ENCODE peak calls at places on chromosome 17, in ten cellular contexts. One of them, this sample, is unnamed. For H3K4me1, the result is how much of the 10 kb centered on the place peaks cover.

GRCh38 chr17:14833201-14833773 is 431.8 kb downstream of the PMP22 start:
- DNase-seq in A673: no peak
- DNase-seq in tibial artery: no peak
- DNase-seq in psoas muscle: no peak
- DNase-seq in neural progenitor cell: no peak
- DNase-seq in sigmoid colon: no peak
- DNase-seq in uterus: no peak
- DNase-seq in esophagus squamous epithelium: no peak
- DNase-seq in pancreas: no peak
- DNase-seq in PC-9: no peak
- DNase-seq in this sample: no peak

GRCh38 chr17:16478693-16479092 is 13.3 kb downstream of the LRRC75A start:
- DNase-seq in uterus: peak
- DNase-seq in sigmoid colon: no peak
- DNase-seq in psoas muscle: no peak
- DNase-seq in neural progenitor cell: no peak
- DNase-seq in esophagus squamous epithelium: no peak
- DNase-seq in A673: no peak
- DNase-seq in PC-9: no peak
- DNase-seq in pancreas: no peak
- DNase-seq in tibial artery: no peak
- DNase-seq in this sample: no peak

GRCh38 chr17:78112508-78113471 is 15.8 kb downstream of the TMC6 start:
- DNase-seq in uterus: peak
- DNase-seq in pancreas: peak
- DNase-seq in A673: peak
- DNase-seq in neural progenitor cell: peak
- DNase-seq in psoas muscle: peak
- DNase-seq in PC-9: peak
- DNase-seq in sigmoid colon: peak
- DNase-seq in tibial artery: peak
- DNase-seq in esophagus squamous epithelium: no peak
- DNase-seq in this sample: peak

GRCh38 chr17:13287226-13287625 is 269.4 kb upstream of the ELAC2 start:
- DNase-seq in tibial artery: no peak
- DNase-seq in neural progenitor cell: no peak
- DNase-seq in psoas muscle: no peak
- DNase-seq in uterus: no peak
- DNase-seq in pancreas: no peak
- DNase-seq in sigmoid colon: no peak
- DNase-seq in PC-9: no peak
- DNase-seq in esophagus squamous epithelium: no peak
- DNase-seq in A673: no peak
- DNase-seq in this sample: no peak

GRCh38 chr17:4900231-4901107 is 1.1 kb downstream of the C17orf107 start:
- DNase-seq in tibial artery: no peak
- DNase-seq in esophagus squamous epithelium: no peak
- DNase-seq in uterus: no peak
- DNase-seq in neural progenitor cell: peak
- DNase-seq in PC-9: no peak
- DNase-seq in psoas muscle: no peak
- DNase-seq in pancreas: peak
- DNase-seq in sigmoid colon: no peak
- DNase-seq in A673: no peak
- DNase-seq in this sample: no peak

GRCh38 chr17:38350035-38350434 is 1.6 kb upstream of the SOCS7 start:
- DNase-seq in neural progenitor cell: no peak
- DNase-seq in sigmoid colon: no peak
- DNase-seq in pancreas: no peak
- DNase-seq in tibial artery: peak
- DNase-seq in A673: no peak
- DNase-seq in uterus: no peak
- DNase-seq in esophagus squamous epithelium: no peak
- DNase-seq in psoas muscle: no peak
- DNase-seq in PC-9: no peak
- DNase-seq in this sample: no peak

GRCh38 chr17:2545393-2545792 is 33.7 kb upstream of the METTL16 start:
- DNase-seq in uterus: no peak
- DNase-seq in neural progenitor cell: no peak
- DNase-seq in PC-9: no peak
- DNase-seq in psoas muscle: no peak
- DNase-seq in A673: no peak
- DNase-seq in pancreas: no peak
- DNase-seq in tibial artery: no peak
- DNase-seq in esophagus squamous epithelium: no peak
- DNase-seq in sigmoid colon: no peak
- DNase-seq in this sample: peak

GRCh38 chr17:72421128-72422092 is 300.6 kb downstream of the SOX9 start:
- DNase-seq in PC-9: peak
- DNase-seq in uterus: no peak
- DNase-seq in A673: peak
- DNase-seq in esophagus squamous epithelium: no peak
- DNase-seq in sigmoid colon: no peak
- DNase-seq in pancreas: peak
- DNase-seq in neural progenitor cell: no peak
- DNase-seq in psoas muscle: peak
- DNase-seq in tibial artery: no peak
- DNase-seq in this sample: no peak

GRCh38 chr17:8110907-8111306 is 7.4 kb downstream of the ALOXE3 start:
- DNase-seq in neural progenitor cell: no peak
- DNase-seq in pancreas: no peak
- DNase-seq in esophagus squamous epithelium: no peak
- DNase-seq in PC-9: no peak
- DNase-seq in A673: no peak
- DNase-seq in uterus: no peak
- DNase-seq in tibial artery: no peak
- DNase-seq in sigmoid colon: no peak
- DNase-seq in psoas muscle: no peak
- DNase-seq in this sample: no peak
- H3K4me3 ChIP-seq in neural progenitor cell: no peak
- H3K4me3 ChIP-seq in pancreas: no peak
- H3K4me3 ChIP-seq in esophagus squamous epithelium: no peak
- H3K4me3 ChIP-seq in PC-9: no peak
- H3K4me3 ChIP-seq in A673: no peak
- H3K4me3 ChIP-seq in uterus: no peak
- H3K4me3 ChIP-seq in tibial artery: no peak
- H3K4me3 ChIP-seq in sigmoid colon: no peak
- H3K4me3 ChIP-seq in psoas muscle: no peak
- H3K4me3 ChIP-seq in this sample: no peak

GRCh38 chr17:40321502-40322416 is 12.8 kb downstream of the RARA start:
- DNase-seq in psoas muscle: peak
- DNase-seq in neural progenitor cell: no peak
- DNase-seq in esophagus squamous epithelium: no peak
- DNase-seq in sigmoid colon: peak
- DNase-seq in A673: no peak
- DNase-seq in tibial artery: peak
- DNase-seq in PC-9: no peak
- DNase-seq in pancreas: no peak
- DNase-seq in uterus: no peak
- DNase-seq in this sample: peak

GRCh38 chr17:40325156-40326013 is 16.4 kb downstream of the RARA start:
- DNase-seq in A673: no peak
- DNase-seq in uterus: no peak
- DNase-seq in psoas muscle: peak
- DNase-seq in sigmoid colon: no peak
- DNase-seq in neural progenitor cell: no peak
- DNase-seq in PC-9: no peak
- DNase-seq in esophagus squamous epithelium: no peak
- DNase-seq in tibial artery: no peak
- DNase-seq in pancreas: no peak
- DNase-seq in this sample: no peak

GRCh38 chr17:40323317-40323716 is 14.3 kb downstream of the RARA start:
- DNase-seq in psoas muscle: no peak
- DNase-seq in PC-9: no peak
- DNase-seq in pancreas: no peak
- DNase-seq in A673: no peak
- DNase-seq in neural progenitor cell: no peak
- DNase-seq in tibial artery: no peak
- DNase-seq in esophagus squamous epithelium: no peak
- DNase-seq in uterus: no peak
- DNase-seq in sigmoid colon: no peak
- DNase-seq in this sample: no peak

GRCh38 chr17:40322417-40323315 is 13.7 kb downstream of the RARA start:
- DNase-seq in PC-9: peak
- DNase-seq in neural progenitor cell: no peak
- DNase-seq in esophagus squamous epithelium: peak
- DNase-seq in psoas muscle: peak
- DNase-seq in tibial artery: peak
- DNase-seq in pancreas: no peak
- DNase-seq in uterus: peak
- DNase-seq in A673: peak
- DNase-seq in sigmoid colon: peak
- DNase-seq in this sample: peak

DNA sequence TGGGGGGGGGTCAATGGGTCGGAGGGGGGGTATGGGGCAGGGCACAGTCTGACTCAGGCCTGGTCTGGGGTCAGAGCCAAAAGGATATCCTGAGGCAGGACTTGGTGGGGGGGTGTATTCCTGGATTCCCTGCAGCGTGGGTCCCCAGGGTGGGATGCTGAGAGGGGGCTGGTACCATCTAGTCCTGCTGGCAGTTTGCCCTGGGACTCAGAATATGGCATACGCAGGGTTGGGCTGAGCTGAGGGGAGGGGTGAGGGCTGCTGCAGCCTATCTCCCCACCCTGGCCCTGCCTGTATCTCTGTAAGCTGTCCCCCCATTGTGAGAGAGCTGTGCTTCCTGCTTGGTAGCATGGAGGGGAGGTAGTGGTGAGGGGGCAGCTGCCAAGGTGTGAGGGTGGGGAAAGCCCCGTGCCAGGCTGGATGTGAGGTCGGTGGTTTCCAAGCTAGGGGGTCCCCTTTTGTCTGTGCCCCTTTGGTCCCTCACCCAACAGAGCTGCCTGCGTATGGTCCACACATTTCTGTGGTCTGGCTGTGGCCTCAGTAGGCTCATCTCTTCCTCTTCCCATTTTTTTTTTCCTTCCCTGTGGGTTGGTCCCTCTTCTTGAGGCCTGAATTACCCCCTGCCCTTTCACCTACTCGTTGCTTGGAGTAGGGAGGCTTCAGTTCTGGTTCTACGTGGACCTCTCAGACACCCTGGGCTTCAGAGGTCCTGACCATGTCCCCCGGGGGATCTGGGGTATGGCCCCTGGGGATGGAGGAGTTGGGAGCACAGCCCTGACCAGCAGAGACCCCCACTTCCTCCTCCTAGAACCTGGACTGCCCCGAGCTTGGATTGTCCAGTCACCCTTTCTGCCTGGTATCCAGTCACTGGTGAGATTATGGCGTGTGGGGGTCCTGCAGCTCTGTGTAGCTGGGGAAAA is 15.0 kb downstream of the RARA start:
- DNase-seq in psoas muscle: peak
- DNase-seq in sigmoid colon: peak
- DNase-seq in uterus: peak
- DNase-seq in esophagus squamous epithelium: no peak
- DNase-seq in neural progenitor cell: no peak
- DNase-seq in A673: no peak
- DNase-seq in PC-9: no peak
- DNase-seq in tibial artery: peak
- DNase-seq in pancreas: no peak
- DNase-seq in this sample: peak
- H3K4me1 ChIP-seq in psoas muscle: half or more
- H3K4me1 ChIP-seq in sigmoid colon: half or more
- H3K4me1 ChIP-seq in uterus: half or more
- H3K4me1 ChIP-seq in esophagus squamous epithelium: half or more
- H3K4me1 ChIP-seq in neural progenitor cell: under half
- H3K4me1 ChIP-seq in A673: under half
- H3K4me1 ChIP-seq in PC-9: half or more
- H3K4me1 ChIP-seq in tibial artery: half or more
- H3K4me1 ChIP-seq in pancreas: under half
- H3K4me1 ChIP-seq in this sample: half or more

GRCh38 chr17:81402530-81402941 is 7.3 kb downstream of the BAHCC1 start:
- DNase-seq in A673: peak
- DNase-seq in sigmoid colon: no peak
- DNase-seq in neural progenitor cell: no peak
- DNase-seq in uterus: no peak
- DNase-seq in tibial artery: no peak
- DNase-seq in esophagus squamous epithelium: no peak
- DNase-seq in PC-9: no peak
- DNase-seq in pancreas: no peak
- DNase-seq in psoas muscle: peak
- DNase-seq in this sample: no peak
- H3K27ac ChIP-seq in A673: peak
- H3K27ac ChIP-seq in sigmoid colon: peak
- H3K27ac ChIP-seq in neural progenitor cell: no peak
- H3K27ac ChIP-seq in uterus: peak
- H3K27ac ChIP-seq in tibial artery: peak
- H3K27ac ChIP-seq in esophagus squamous epithelium: peak
- H3K27ac ChIP-seq in PC-9: no peak
- H3K27ac ChIP-seq in pancreas: no peak
- H3K27ac ChIP-seq in psoas muscle: peak
- H3K27ac ChIP-seq in this sample: peak

GRCh38 chr17:81958633-81959342 is 2.2 kb downstream of the NOTUM start:
- DNase-seq in pancreas: no peak
- DNase-seq in A673: no peak
- DNase-seq in neural progenitor cell: no peak
- DNase-seq in esophagus squamous epithelium: no peak
- DNase-seq in psoas muscle: no peak
- DNase-seq in tibial artery: no peak
- DNase-seq in uterus: no peak
- DNase-seq in sigmoid colon: no peak
- DNase-seq in PC-9: no peak
- DNase-seq in this sample: no peak

GRCh38 chr17:81961554-81962498 is 839 bp upstream of the NOTUM start:
- DNase-seq in tibial artery: no peak
- DNase-seq in uterus: no peak
- DNase-seq in pancreas: no peak
- DNase-seq in esophagus squamous epithelium: no peak
- DNase-seq in sigmoid colon: no peak
- DNase-seq in psoas muscle: no peak
- DNase-seq in A673: no peak
- DNase-seq in neural progenitor cell: peak
- DNase-seq in PC-9: no peak
- DNase-seq in this sample: no peak

GRCh38 chr17:81961087-81961514 is at the start of gene NOTUM:
- DNase-seq in A673: peak
- DNase-seq in PC-9: no peak
- DNase-seq in esophagus squamous epithelium: no peak
- DNase-seq in tibial artery: no peak
- DNase-seq in neural progenitor cell: peak
- DNase-seq in psoas muscle: peak
- DNase-seq in uterus: no peak
- DNase-seq in pancreas: no peak
- DNase-seq in sigmoid colon: no peak
- DNase-seq in this sample: no peak

GRCh38 chr17:81959362-81960129 is 1.4 kb downstream of the NOTUM start:
- DNase-seq in PC-9: peak
- DNase-seq in A673: peak
- DNase-seq in tibial artery: no peak
- DNase-seq in esophagus squamous epithelium: no peak
- DNase-seq in uterus: no peak
- DNase-seq in psoas muscle: peak
- DNase-seq in sigmoid colon: peak
- DNase-seq in neural progenitor cell: peak
- DNase-seq in pancreas: peak
- DNase-seq in this sample: peak

DNA sequence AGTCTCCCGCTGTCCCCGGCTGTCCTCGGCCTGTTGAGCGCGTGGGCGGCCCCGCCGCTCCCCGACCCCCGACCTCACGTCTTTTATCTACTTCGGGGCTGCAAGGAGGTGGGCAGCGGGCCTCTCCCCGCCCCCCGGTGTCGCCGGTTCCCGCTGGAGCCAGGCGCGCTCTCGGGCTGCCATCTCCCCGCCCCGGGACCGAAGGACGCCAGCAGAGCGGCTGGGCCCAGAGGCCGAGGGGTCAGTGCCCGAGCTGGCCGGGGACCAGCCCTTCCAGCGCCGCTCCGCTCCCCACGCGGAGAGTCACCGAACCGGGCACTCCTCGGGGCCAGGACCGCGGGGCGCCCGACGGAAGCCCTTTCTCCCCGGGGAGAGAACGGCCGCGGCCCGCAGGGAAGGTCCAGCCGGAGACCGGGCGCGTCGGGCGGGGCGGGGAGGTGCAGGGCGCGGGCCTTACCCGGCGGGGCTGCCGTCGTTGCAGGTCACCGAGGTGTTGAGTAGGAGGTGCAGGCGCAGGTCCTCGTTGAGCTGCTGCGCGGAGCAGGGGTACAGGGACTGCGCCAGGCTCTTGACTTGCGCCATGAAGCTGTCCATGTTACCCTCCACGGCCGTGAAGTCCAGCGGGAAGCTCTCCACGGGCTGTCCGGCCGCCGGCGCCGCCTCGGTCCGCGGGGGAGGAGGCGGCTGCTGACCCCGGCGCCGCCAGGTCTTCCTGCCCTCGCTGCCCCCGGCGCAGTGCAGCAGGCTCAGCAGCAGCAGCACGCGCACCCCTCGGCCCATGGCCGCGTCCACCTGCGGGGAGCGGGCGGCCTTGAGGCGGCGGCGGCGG is 643 bp downstream of the NOTUM start:
- DNase-seq in tibial artery: no peak
- DNase-seq in A673: no peak
- DNase-seq in sigmoid colon: peak
- DNase-seq in PC-9: no peak
- DNase-seq in uterus: no peak
- DNase-seq in esophagus squamous epithelium: no peak
- DNase-seq in psoas muscle: no peak
- DNase-seq in pancreas: no peak
- DNase-seq in neural progenitor cell: peak
- DNase-seq in this sample: no peak
- H3K4me3 ChIP-seq in tibial artery: peak
- H3K4me3 ChIP-seq in A673: peak
- H3K4me3 ChIP-seq in sigmoid colon: no peak
- H3K4me3 ChIP-seq in PC-9: no peak
- H3K4me3 ChIP-seq in uterus: peak
- H3K4me3 ChIP-seq in esophagus squamous epithelium: peak
- H3K4me3 ChIP-seq in psoas muscle: peak
- H3K4me3 ChIP-seq in pancreas: peak
- H3K4me3 ChIP-seq in neural progenitor cell: peak
- H3K4me3 ChIP-seq in this sample: peak